ENCODE peak calls at places on chromosomes 7 and 10, in five cellular contexts. L, Q, R, C and T are unnamed samples.

GRCh38 chr10:83212632-83213349 is 926.5 kb upstream of the GHITM start:
- DNase-seq in L (no peak), Q (no peak), R (no peak), C (no peak), T (no peak)

GRCh38 chr7:76326646-76327233 is 24.3 kb downstream of the HSPB1 start:
- DNase-seq in L (no peak), Q (peak; percentile 80), R (no peak), C (no peak), T (no peak)

GRCh38 chr7:29865526-29865925 is 59.2 kb downstream of the WIPF3 start:
- DNase-seq in L (no peak), Q (peak; percentile 79), R (no peak), C (no peak), T (no peak)

GRCh38 chr7:20514364-20514763 is 101.1 kb upstream of the ABCB5 start:
- DNase-seq in L (peak; percentile 72), Q (peak; percentile 39), R (peak; percentile 58), C (no peak), T (no peak)

GRCh38 chr7:151053091-151053490 is 4.6 kb downstream of the CDK5 start:
- DNase-seq in L (no peak), Q (no peak), R (no peak), C (no peak), T (no peak)

GRCh38 chr7:141590071-141590470 is 38.9 kb downstream of the AGK start:
- DNase-seq in L (no peak), Q (no peak), R (no peak), C (no peak), T (no peak)

GRCh38 chr7:116436305-116436826 is 63.2 kb upstream of the CAV2 start:
- DNase-seq in L (no peak), Q (no peak), R (no peak), C (no peak), T (no peak)

GRCh38 chr7:4406288-4407058 is 275.6 kb upstream of the FOXK1 start:
- DNase-seq in L (no peak), Q (no peak), R (no peak), C (no peak), T (no peak)

GRCh38 chr10:96673318-96674099 is 46.8 kb downstream of the PIK3AP1 start:
- DNase-seq in L (no peak), Q (peak; percentile 79), R (no peak), C (no peak), T (peak; percentile 9)

GRCh38 chr7:1914743-1915142 is 244.7 kb downstream of the ELFN1 start:
- DNase-seq in L (no peak), Q (no peak), R (no peak), C (no peak), T (no peak)

GRCh38 chr10:122485670-122486069 is 24.3 kb downstream of the HTRA1 start:
- DNase-seq in L (no peak), Q (no peak), R (no peak), C (no peak), T (no peak)

GRCh38 chr10:28600056-28600455 is 67.1 kb downstream of the WAC start:
- DNase-seq in L (no peak), Q (no peak), R (no peak), C (no peak), T (no peak)

GRCh38 chr10:19702215-19702614 is 114.0 kb upstream of the PLXDC2 start:
- DNase-seq in L (no peak), Q (peak; percentile 77), R (no peak), C (no peak), T (no peak)

GRCh38 chr7:843230-843629 is 11.0 kb downstream of the SUN1 start:
- DNase-seq in L (no peak), Q (no peak), R (no peak), C (no peak), T (no peak)

GRCh38 chr10:100737359-100738054 is 7.9 kb upstream of the PAX2 start:
- DNase-seq in L (no peak), Q (no peak), R (peak; percentile 55), C (no peak), T (peak; percentile 56)

GRCh38 chr7:27263781-27264180 is 21.2 kb downstream of the EVX1 start:
- DNase-seq in L (no peak), Q (no peak), R (no peak), C (no peak), T (no peak)

GRCh38 chr10:124573726-124574455 is 112.3 kb downstream of the LHPP start:
- DNase-seq in L (no peak), Q (no peak), R (no peak), C (no peak), T (no peak)

GRCh38 chr10:43395571-43396060 is 13.4 kb downstream of the HNRNPF start:
- DNase-seq in L (no peak), Q (peak; percentile 38), R (peak; percentile 58), C (no peak), T (no peak)

GRCh38 chr7:38391751-38392150 is 118.3 kb upstream of the TARP start:
- DNase-seq in L (no peak), Q (no peak), R (no peak), C (no peak), T (no peak)

GRCh38 chr7:144854839-144855424 is 19.1 kb upstream of the TPK1 start:
- DNase-seq in L (no peak), Q (peak; percentile 25), R (peak; percentile 47), C (no peak), T (peak; percentile 64)

GRCh38 chr10:124226271-124226911 is 133.0 kb upstream of the CHST15 start:
- DNase-seq in L (no peak), Q (no peak), R (no peak), C (no peak), T (no peak)

GRCh38 chr7:36312064-36312914 is 77.4 kb upstream of the ANLN start:
- DNase-seq in L (no peak), Q (no peak), R (no peak), C (no peak), T (peak; percentile 65)

GRCh38 chr7:84043661-84044191 is 150.9 kb downstream of the SEMA3A start:
- DNase-seq in L (no peak), Q (peak; percentile 31), R (no peak), C (no peak), T (no peak)

GRCh38 chr10:29728541-29729049 is 93.8 kb upstream of the SVIL start:
- DNase-seq in L (peak; percentile 20), Q (no peak), R (no peak), C (no peak), T (peak; percentile 86)

GRCh38 chr10:28181478-28182096 is 121.3 kb downstream of the MPP7 start:
- DNase-seq in L (no peak), Q (no peak), R (no peak), C (no peak), T (no peak)

GRCh38 chr10:104349623-104350142 is 4.0 kb upstream of the CFAP58 start:
- DNase-seq in L (no peak), Q (peak; percentile 89), R (no peak), C (no peak), T (no peak)

GRCh38 chr10:78890506-78890905 is 178.3 kb upstream of the ZMIZ1 start:
- DNase-seq in L (no peak), Q (no peak), R (no peak), C (peak; percentile 0), T (no peak)

GRCh38 chr7:156031679-156032478 is 219.6 kb upstream of the SHH start:
- DNase-seq in L (no peak), Q (no peak), R (no peak), C (no peak), T (no peak)

GRCh38 chr7:142535123-142535779 is 214.0 kb upstream of the PRSS1 start:
- DNase-seq in L (peak; percentile 18), Q (peak; percentile 90), R (peak; percentile 80), C (peak; percentile 51), T (peak; percentile 89)

GRCh38 chr10:80194373-80195045 is 10.8 kb downstream of the ANXA11 start:
- DNase-seq in L (no peak), Q (no peak), R (no peak), C (no peak), T (peak; percentile 25)

GRCh38 chr10:100528885-100529472 is 692 bp downstream of the NDUFB8 start:
- DNase-seq in L (no peak), Q (no peak), R (no peak), C (no peak), T (peak; percentile 18)

GRCh38 chr10:1323951-1324350 is 267.8 kb downstream of the WDR37 start:
- DNase-seq in L (no peak), Q (no peak), R (no peak), C (no peak), T (no peak)

GRCh38 chr10:103291588-103291987 is 14.7 kb downstream of the INA start:
- DNase-seq in L (no peak), Q (no peak), R (no peak), C (no peak), T (no peak)

GRCh38 chr7:101936612-101937231 is 119.3 kb downstream of the CUX1 start:
- DNase-seq in L (no peak), Q (peak; percentile 61), R (no peak), C (no peak), T (peak; percentile 47)

GRCh38 chr7:32043688-32044087 is 26.5 kb downstream of the PDE1C start:
- DNase-seq in L (no peak), Q (peak; percentile 38), R (no peak), C (no peak), T (no peak)

GRCh38 chr10:77444041-77444440 is 193.6 kb downstream of the KCNMA1 start:
- DNase-seq in L (no peak), Q (no peak), R (no peak), C (no peak), T (no peak)

GRCh38 chr7:39919646-39920045 is 30.4 kb upstream of the CDK13 start:
- DNase-seq in L (no peak), Q (no peak), R (no peak), C (no peak), T (no peak)

GRCh38 chr7:113968713-113969112 is 49.9 kb upstream of the PPP1R3A start:
- DNase-seq in L (no peak), Q (no peak), R (no peak), C (no peak), T (no peak)